ENCODE peak calls at places on chromosome 12, in nine cellular contexts. K is T-helper 1 cell; T is renal cortical epithelial cell; F is cardiac septum; Q is Peyer's patch; R is GM06990; W is NB4; B is activated T-helper 1 cell treated with anti-CD3 and anti-CD28 coated beads, Interleukin-2, amount 50 U/mL, for 16 hours; H is EH. A is an unnamed sample.

GRCh38 chr12:130212384-130212783 is 50.1 kb downstream of the FZD10 start:
- DNase-seq in K (no peak), F (no peak), B (no peak), R (no peak), W (no peak), Q (no peak), T (peak), H (no peak), A (no peak)

GRCh38 chr12:104499668-104500328 is 43.0 kb downstream of the CHST11 start:
- DNase-seq in W (no peak), K (no peak), F (no peak), R (no peak), B (no peak), Q (no peak), T (peak), H (no peak), A (no peak)

GRCh38 chr12:85658236-85658635 is 178.0 kb downstream of the RASSF9 start:
- DNase-seq in R (no peak), W (peak), T (no peak), Q (no peak), B (no peak), K (no peak), F (no peak), H (no peak), A (no peak)

GRCh38 chr12:3201741-3202500 is 124.7 kb downstream of the TSPAN9 start:
- DNase-seq in R (no peak), H (no peak), T (no peak), W (no peak), Q (no peak), K (no peak), F (no peak), B (no peak), A (no peak)

GRCh38 chr12:90250766-90251165 is 542.1 kb upstream of the ATP2B1 start:
- DNase-seq in R (no peak), B (no peak), K (no peak), W (peak), T (no peak), H (no peak), F (no peak), Q (no peak), A (no peak)

GRCh38 chr12:61513499-61513898 is 746.7 kb upstream of the USP15 start:
- DNase-seq in Q (no peak), K (no peak), F (no peak), R (no peak), W (no peak), B (no peak), T (no peak), H (no peak), A (no peak)

GRCh38 chr12:104501641-104502040 is 44.9 kb downstream of the CHST11 start:
- DNase-seq in T (no peak), H (no peak), W (no peak), K (no peak), B (no peak), R (no peak), F (no peak), Q (no peak), A (no peak)

GRCh38 chr12:51871126-51871525 is 16.8 kb upstream of the ANKRD33 start:
- DNase-seq in Q (no peak), B (no peak), F (no peak), K (no peak), R (no peak), H (no peak), T (no peak), W (peak), A (no peak)

GRCh38 chr12:120971299-120972180 is 6.8 kb upstream of the HNF1A start:
- DNase-seq in Q (no peak), W (peak), B (no peak), R (peak), F (no peak), K (peak), T (peak), H (peak), A (peak)

GRCh38 chr12:93379432-93380308 is 1.9 kb downstream of the NUDT4 start:
- DNase-seq in H (peak), B (no peak), F (no peak), K (peak), Q (no peak), W (peak), T (no peak), R (no peak), A (no peak)

GRCh38 chr12:131775904-131776889 is 52.0 kb upstream of the MMP17 start:
- DNase-seq in B (no peak), K (peak), Q (peak), F (peak), R (peak), H (no peak), T (no peak), W (no peak), A (no peak)

GRCh38 chr12:121245031-121245430 is 35.1 kb downstream of the P2RX4 start:
- DNase-seq in T (no peak), Q (no peak), R (no peak), H (no peak), B (no peak), F (no peak), K (no peak), W (no peak), A (no peak)

GRCh38 chr12:39972119-39972518 is 133.8 kb downstream of the SLC2A13 start:
- DNase-seq in F (no peak), Q (no peak), T (peak), K (no peak), W (peak), B (no peak), H (peak), R (no peak), A (no peak)

GRCh38 chr12:14213542-14213941 is 151.9 kb upstream of the ATF7IP start:
- DNase-seq in B (no peak), H (peak), T (no peak), W (no peak), R (no peak), K (no peak), F (no peak), Q (no peak), A (no peak)

GRCh38 chr12:47651368-47652254 is 54.2 kb downstream of the RPAP3 start:
- DNase-seq in W (peak), R (peak), B (peak), H (peak), Q (peak), F (no peak), T (peak), K (peak), A (peak)

A was measured in activated T-cell treated with anti-CD3 and anti-CD28 coated beads for 4 hours.